ENCODE peak calls at places on chromosomes 2 and 18, in four cellular contexts. One of them, this sample, is unnamed. For H3K4me1, the result is how much of the 10 kb centered on the place peaks cover.

GRCh38 chr2:8402222-8402621 is 279.6 kb upstream of the ID2 start:
- DNase-seq in H9: no peak
- DNase-seq in IMR-90: no peak
- DNase-seq in neuronal stem cell: no peak
- DNase-seq in this sample: no peak

GRCh38 chr2:74007120-74007519 is 22.4 kb downstream of the TET3 start:
- DNase-seq in H9: no peak
- DNase-seq in IMR-90: peak
- DNase-seq in neuronal stem cell: no peak
- DNase-seq in this sample: no peak

GRCh38 chr2:217890445-217890844 is 112.3 kb downstream of the TNS1 start:
- DNase-seq in H9: no peak
- DNase-seq in IMR-90: peak
- DNase-seq in neuronal stem cell: no peak
- DNase-seq in this sample: peak

GRCh38 chr2:113157897-113158753 is 15.6 kb upstream of the PSD4 start:
- DNase-seq in H9: no peak
- DNase-seq in IMR-90: peak
- DNase-seq in neuronal stem cell: no peak
- DNase-seq in this sample: no peak

GRCh38 chr2:238260879-238261278 is 21.0 kb upstream of the HES6 start:
- DNase-seq in H9: no peak
- DNase-seq in IMR-90: no peak
- DNase-seq in neuronal stem cell: no peak
- DNase-seq in this sample: no peak

GRCh38 chr18:61998957-61999356 is 106.2 kb upstream of the RNF152 start:
- DNase-seq in H9: no peak
- DNase-seq in IMR-90: peak
- DNase-seq in neuronal stem cell: no peak
- DNase-seq in this sample: peak

GRCh38 chr2:65320042-65320711 is 92.5 kb downstream of the ACTR2 start:
- DNase-seq in H9: no peak
- DNase-seq in IMR-90: peak
- DNase-seq in neuronal stem cell: no peak
- DNase-seq in this sample: peak

GRCh38 chr2:48059975-48060374 is 153.7 kb upstream of the FBXO11 start:
- DNase-seq in H9: no peak
- DNase-seq in IMR-90: no peak
- DNase-seq in neuronal stem cell: no peak
- DNase-seq in this sample: no peak

GRCh38 chr18:48340502-48340901 is 68.7 kb downstream of the ZBTB7C start:
- DNase-seq in H9: no peak
- DNase-seq in IMR-90: no peak
- DNase-seq in neuronal stem cell: no peak
- DNase-seq in this sample: no peak

GRCh38 chr18:68520406-68521075 is 194.4 kb downstream of the TMX3 start:
- DNase-seq in H9: no peak
- DNase-seq in IMR-90: peak
- DNase-seq in neuronal stem cell: no peak
- DNase-seq in this sample: peak

GRCh38 chr2:51410351-51410750 is 378.4 kb upstream of the NRXN1 start:
- DNase-seq in H9: no peak
- DNase-seq in IMR-90: peak
- DNase-seq in neuronal stem cell: no peak
- DNase-seq in this sample: no peak

GRCh38 chr2:124325667-124326425 is 300.8 kb downstream of the CNTNAP5 start:
- DNase-seq in H9: no peak
- DNase-seq in IMR-90: no peak
- DNase-seq in neuronal stem cell: no peak
- DNase-seq in this sample: no peak

GRCh38 chr2:124327293-124327692 is 302.2 kb downstream of the CNTNAP5 start:
- DNase-seq in H9: no peak
- DNase-seq in IMR-90: no peak
- DNase-seq in neuronal stem cell: no peak
- DNase-seq in this sample: no peak

GRCh38 chr2:124333789-124334188 is 308.7 kb downstream of the CNTNAP5 start:
- DNase-seq in H9: no peak
- DNase-seq in IMR-90: no peak
- DNase-seq in neuronal stem cell: no peak
- DNase-seq in this sample: no peak

GRCh38 chr2:124323321-124323720 is 298.2 kb downstream of the CNTNAP5 start:
- DNase-seq in H9: no peak
- DNase-seq in IMR-90: no peak
- DNase-seq in neuronal stem cell: no peak
- DNase-seq in this sample: peak

GRCh38 chr2:124328397-124328796 is 303.3 kb downstream of the CNTNAP5 start:
- DNase-seq in H9: no peak
- DNase-seq in IMR-90: no peak
- DNase-seq in neuronal stem cell: no peak
- DNase-seq in this sample: no peak
- H2BK5ac ChIP-seq in H9: no peak
- H2BK5ac ChIP-seq in IMR-90: no peak
- H2BK5ac ChIP-seq in neuronal stem cell: no peak
- H2BK5ac ChIP-seq in this sample: no peak

DNA sequence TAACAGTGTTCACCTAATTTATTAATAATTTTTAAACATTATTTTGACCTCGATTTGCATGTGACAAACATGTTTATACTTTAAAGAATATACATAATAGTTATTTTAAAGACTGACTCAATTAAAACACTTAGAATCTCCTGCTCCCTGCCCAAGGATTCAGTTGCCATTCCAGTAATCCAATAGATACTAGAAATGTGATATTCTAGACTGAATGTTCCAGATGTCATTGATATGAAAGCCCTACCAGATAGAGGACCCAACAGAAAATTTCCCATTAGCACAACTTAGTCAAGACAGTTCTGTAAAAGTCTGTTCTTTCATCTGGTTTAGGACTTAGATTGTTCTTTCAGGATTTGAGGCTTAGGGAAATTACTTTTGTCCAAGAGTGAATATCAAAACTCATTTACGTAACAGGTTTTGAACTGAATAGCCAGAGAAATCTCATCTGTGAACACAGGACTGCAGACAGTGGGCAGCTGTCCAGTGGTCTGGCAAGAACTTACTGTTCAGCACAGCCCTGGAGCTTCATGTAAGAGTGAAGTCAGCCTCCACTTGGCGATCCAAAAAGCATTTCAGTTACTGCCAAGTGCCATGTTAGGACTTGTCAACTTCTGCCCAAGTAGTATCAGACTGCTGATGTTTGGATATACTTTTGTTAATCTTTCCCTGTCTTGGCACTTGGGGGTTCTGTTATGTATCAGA is 77.5 kb downstream of the OSBPL6 start:
- DNase-seq in H9: no peak
- DNase-seq in IMR-90: peak
- DNase-seq in neuronal stem cell: no peak
- DNase-seq in this sample: no peak
- H3K4me1 ChIP-seq in H9: under half
- H3K4me1 ChIP-seq in IMR-90: under half
- H3K4me1 ChIP-seq in neuronal stem cell: under half
- H3K4me1 ChIP-seq in this sample: under half

GRCh38 chr18:666177-666576 is 8.7 kb downstream of the TYMS start:
- DNase-seq in H9: peak
- DNase-seq in IMR-90: no peak
- DNase-seq in neuronal stem cell: no peak
- DNase-seq in this sample: no peak
- H3K14ac ChIP-seq in H9: no peak
- H3K14ac ChIP-seq in IMR-90: no peak
- H3K14ac ChIP-seq in neuronal stem cell: no peak
- H3K14ac ChIP-seq in this sample: no peak

GRCh38 chr2:45102579-45103117 is 93.4 kb upstream of the SIX2 start:
- DNase-seq in H9: no peak
- DNase-seq in IMR-90: no peak
- DNase-seq in neuronal stem cell: no peak
- DNase-seq in this sample: no peak
- H2BK5ac ChIP-seq in H9: no peak
- H2BK5ac ChIP-seq in IMR-90: no peak
- H2BK5ac ChIP-seq in neuronal stem cell: no peak
- H2BK5ac ChIP-seq in this sample: no peak

GRCh38 chr18:22179631-22180030 is 10.2 kb downstream of the GATA6 start:
- DNase-seq in H9: no peak
- DNase-seq in IMR-90: no peak
- DNase-seq in neuronal stem cell: no peak
- DNase-seq in this sample: no peak

GRCh38 chr18:22176622-22177495 is 7.5 kb downstream of the GATA6 start:
- DNase-seq in H9: peak
- DNase-seq in IMR-90: no peak
- DNase-seq in neuronal stem cell: no peak
- DNase-seq in this sample: peak

GRCh38 chr18:22179174-22179573 is 9.8 kb downstream of the GATA6 start:
- DNase-seq in H9: no peak
- DNase-seq in IMR-90: no peak
- DNase-seq in neuronal stem cell: no peak
- DNase-seq in this sample: no peak

GRCh38 chr18:22176282-22176621 is 6.9 kb downstream of the GATA6 start:
- DNase-seq in H9: no peak
- DNase-seq in IMR-90: no peak
- DNase-seq in neuronal stem cell: no peak
- DNase-seq in this sample: no peak

GRCh38 chr18:22177496-22177866 is 8.1 kb downstream of the GATA6 start:
- DNase-seq in H9: no peak
- DNase-seq in IMR-90: no peak
- DNase-seq in neuronal stem cell: no peak
- DNase-seq in this sample: no peak
- H3K4me1 ChIP-seq in H9: under half
- H3K4me1 ChIP-seq in IMR-90: under half
- H3K4me1 ChIP-seq in neuronal stem cell: under half
- H3K4me1 ChIP-seq in this sample: under half

DNA sequence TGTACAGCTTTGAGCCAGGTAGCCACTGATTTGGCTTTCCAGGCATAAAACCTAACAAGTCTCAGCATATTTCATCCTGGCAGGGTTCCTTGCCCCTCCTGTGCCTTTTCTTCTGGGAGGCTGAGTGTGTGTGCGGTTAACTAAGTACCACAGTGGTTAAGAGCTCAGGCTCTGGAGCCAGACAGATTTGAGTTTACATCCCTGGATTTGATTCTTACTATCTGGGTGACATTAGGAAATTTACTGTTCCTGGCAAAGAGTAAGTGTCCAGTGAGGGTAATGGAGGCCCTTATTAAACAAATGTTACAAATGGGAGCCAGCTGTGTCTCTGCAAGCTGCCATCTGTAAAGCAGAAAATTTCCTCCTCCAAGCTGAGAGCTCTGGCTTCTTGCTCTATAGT is 6.3 kb upstream of the COBLL1 start:
- DNase-seq in H9: no peak
- DNase-seq in IMR-90: no peak
- DNase-seq in neuronal stem cell: no peak
- DNase-seq in this sample: peak
- H3K14ac ChIP-seq in H9: no peak
- H3K14ac ChIP-seq in IMR-90: no peak
- H3K14ac ChIP-seq in neuronal stem cell: no peak
- H3K14ac ChIP-seq in this sample: no peak

GRCh38 chr2:181859123-181859522 is 32.4 kb upstream of the ITPRID2 start:
- DNase-seq in H9: no peak
- DNase-seq in IMR-90: no peak
- DNase-seq in neuronal stem cell: no peak
- DNase-seq in this sample: no peak
- H2BK5ac ChIP-seq in H9: no peak
- H2BK5ac ChIP-seq in IMR-90: no peak
- H2BK5ac ChIP-seq in neuronal stem cell: no peak
- H2BK5ac ChIP-seq in this sample: no peak

GRCh38 chr2:54589340-54590215 is 133.5 kb downstream of the SPTBN1 start:
- DNase-seq in H9: no peak
- DNase-seq in IMR-90: peak
- DNase-seq in neuronal stem cell: no peak
- DNase-seq in this sample: peak

GRCh38 chr2:54587439-54588016 is 131.4 kb downstream of the SPTBN1 start:
- DNase-seq in H9: no peak
- DNase-seq in IMR-90: no peak
- DNase-seq in neuronal stem cell: no peak
- DNase-seq in this sample: no peak

GRCh38 chr2:54590216-54590961 is 133.1 kb upstream of the EML6 start:
- DNase-seq in H9: no peak
- DNase-seq in IMR-90: no peak
- DNase-seq in neuronal stem cell: no peak
- DNase-seq in this sample: no peak

GRCh38 chr2:54588244-54588899 is 132.2 kb downstream of the SPTBN1 start:
- DNase-seq in H9: no peak
- DNase-seq in IMR-90: no peak
- DNase-seq in neuronal stem cell: no peak
- DNase-seq in this sample: no peak

DNA sequence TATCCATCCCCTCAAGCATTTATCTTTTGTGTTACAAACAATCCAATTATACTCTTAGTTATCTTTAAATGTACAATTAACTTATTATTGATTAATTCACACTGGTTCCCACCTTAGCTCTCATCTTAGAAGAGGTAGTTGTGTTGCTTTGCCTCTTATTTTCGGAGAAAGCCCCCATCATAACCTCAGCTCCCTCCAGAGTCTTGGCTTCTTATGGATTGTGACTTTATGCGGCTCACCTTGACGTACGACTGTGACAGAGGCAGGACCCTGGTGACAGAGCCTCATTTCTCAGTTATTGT is 132.9 kb downstream of the SPTBN1 start:
- DNase-seq in H9: no peak
- DNase-seq in IMR-90: no peak
- DNase-seq in neuronal stem cell: no peak
- DNase-seq in this sample: no peak
- H3K4me1 ChIP-seq in H9: under half
- H3K4me1 ChIP-seq in IMR-90: under half
- H3K4me1 ChIP-seq in neuronal stem cell: under half
- H3K4me1 ChIP-seq in this sample: under half

DNA sequence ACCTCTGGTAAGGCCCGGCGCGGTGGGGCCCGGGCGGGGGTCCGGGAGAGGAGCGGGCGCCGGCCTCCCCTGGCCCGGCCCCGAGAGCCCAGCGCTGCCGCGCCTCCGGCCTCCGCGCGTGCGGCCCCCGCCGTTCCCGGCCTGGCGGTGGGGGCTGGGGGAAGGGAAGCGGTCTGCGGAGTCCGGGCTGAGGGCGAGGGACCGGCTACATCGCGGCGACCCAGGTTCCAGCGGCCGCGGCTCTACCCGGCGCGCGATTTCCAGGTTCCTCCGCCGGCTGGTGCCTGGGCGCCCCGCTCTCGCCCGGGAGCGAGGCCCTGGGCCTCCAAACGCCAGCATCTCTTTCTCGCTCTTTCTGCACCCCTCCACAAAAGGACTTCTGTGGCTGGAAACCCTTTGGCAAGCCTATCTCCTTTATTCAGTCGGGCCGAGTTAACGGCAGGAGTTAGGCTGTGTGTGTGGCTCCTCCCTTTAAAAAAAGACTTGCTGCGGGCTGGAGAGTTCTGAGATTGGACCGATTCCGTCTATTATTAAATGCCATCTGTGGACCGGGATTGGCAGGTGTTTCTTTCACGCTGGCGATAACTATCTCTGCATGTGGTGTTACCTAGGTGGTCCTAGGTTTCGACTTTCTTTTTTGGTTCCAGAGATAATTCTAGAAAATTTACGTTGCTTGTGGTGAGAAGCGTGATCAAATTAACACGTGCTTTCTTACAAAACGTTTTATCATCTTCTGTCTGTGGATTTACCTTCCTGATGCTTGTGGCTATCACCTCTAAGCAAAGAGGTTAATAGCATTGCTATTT is 587 bp downstream of the ME2 start:
- DNase-seq in H9: peak
- DNase-seq in IMR-90: peak
- DNase-seq in neuronal stem cell: peak
- DNase-seq in this sample: peak
- H3K14ac ChIP-seq in H9: peak
- H3K14ac ChIP-seq in IMR-90: peak
- H3K14ac ChIP-seq in neuronal stem cell: no peak
- H3K14ac ChIP-seq in this sample: no peak

GRCh38 chr2:62732262-62732777 is 26.8 kb downstream of the EHBP1 start:
- DNase-seq in H9: no peak
- DNase-seq in IMR-90: no peak
- DNase-seq in neuronal stem cell: no peak
- DNase-seq in this sample: no peak
- H2BK5ac ChIP-seq in H9: no peak
- H2BK5ac ChIP-seq in IMR-90: no peak
- H2BK5ac ChIP-seq in neuronal stem cell: no peak
- H2BK5ac ChIP-seq in this sample: no peak

This sample was measured in mesenchymal stem cell.